ENCODE peak calls at places on chromosomes 3 and 15, in six cellular contexts. J, P, K, C, S and N are unnamed samples.

GRCh38 chr3:53705774-53706173 is 140.4 kb downstream of the CHDH start:
- DNase-seq in J (no peak), P (no peak), K (no peak), C (peak; percentile 14), S (no peak), N (no peak)

GRCh38 chr3:159252274-159252673 is 450.4 kb downstream of the MFSD1 start:
- DNase-seq in J (no peak), P (no peak), K (no peak), C (no peak), S (no peak), N (peak; percentile 42)

GRCh38 chr3:177463863-177464262 is 266.6 kb upstream of the TBL1XR1 start:
- DNase-seq in J (peak; percentile 84), P (peak; percentile 79), K (no peak), C (no peak), S (no peak), N (peak; percentile 67)

GRCh38 chr3:137163241-137163916 is 205.6 kb downstream of the IL20RB start:
- DNase-seq in J (peak; percentile 73), P (no peak), K (peak; percentile 43), C (peak; percentile 39), S (no peak), N (peak; percentile 1)

GRCh38 chr15:89665449-89666146 is 10.3 kb upstream of the KIF7 start:
- DNase-seq in J (peak; percentile 64), P (peak; percentile 59), K (peak; percentile 56), C (peak; percentile 64), S (no peak), N (peak; percentile 75)

GRCh38 chr15:29278436-29279099 is 8.9 kb upstream of the NSMCE3 start:
- DNase-seq in J (no peak), P (peak; percentile 94), K (no peak), C (no peak), S (no peak), N (peak; percentile 72)

GRCh38 chr3:166660962-166661361 is 719.1 kb downstream of the ZBBX start:
- DNase-seq in J (no peak), P (no peak), K (no peak), C (no peak), S (no peak), N (no peak)

GRCh38 chr3:119604878-119605277 is 7.2 kb downstream of the PLA1A start:
- DNase-seq in J (no peak), P (peak; percentile 52), K (no peak), C (no peak), S (no peak), N (no peak)

GRCh38 chr15:40787344-40787841 is 17.6 kb downstream of the C15orf62 start:
- DNase-seq in J (peak; percentile 93), P (peak; percentile 62), K (no peak), C (peak; percentile 89), S (peak; percentile 64), N (peak; percentile 42)

GRCh38 chr3:128426128-128426921 is 40.4 kb downstream of the DNAJB8 start:
- DNase-seq in J (peak; percentile 55), P (no peak), K (peak; percentile 60), C (peak; percentile 73), S (no peak), N (peak; percentile 21)

GRCh38 chr3:138935505-138935863 is 11.5 kb downstream of the FOXL2 start:
- DNase-seq in J (no peak), P (no peak), K (no peak), C (no peak), S (no peak), N (no peak)

GRCh38 chr3:154972951-154973350 is 107.2 kb upstream of the MME start:
- DNase-seq in J (no peak), P (peak; percentile 34), K (no peak), C (no peak), S (no peak), N (no peak)

GRCh38 chr3:126124896-126125295 is 41.0 kb upstream of the SLC41A3 start:
- DNase-seq in J (no peak), P (no peak), K (no peak), C (peak; percentile 17), S (no peak), N (no peak)

DNA sequence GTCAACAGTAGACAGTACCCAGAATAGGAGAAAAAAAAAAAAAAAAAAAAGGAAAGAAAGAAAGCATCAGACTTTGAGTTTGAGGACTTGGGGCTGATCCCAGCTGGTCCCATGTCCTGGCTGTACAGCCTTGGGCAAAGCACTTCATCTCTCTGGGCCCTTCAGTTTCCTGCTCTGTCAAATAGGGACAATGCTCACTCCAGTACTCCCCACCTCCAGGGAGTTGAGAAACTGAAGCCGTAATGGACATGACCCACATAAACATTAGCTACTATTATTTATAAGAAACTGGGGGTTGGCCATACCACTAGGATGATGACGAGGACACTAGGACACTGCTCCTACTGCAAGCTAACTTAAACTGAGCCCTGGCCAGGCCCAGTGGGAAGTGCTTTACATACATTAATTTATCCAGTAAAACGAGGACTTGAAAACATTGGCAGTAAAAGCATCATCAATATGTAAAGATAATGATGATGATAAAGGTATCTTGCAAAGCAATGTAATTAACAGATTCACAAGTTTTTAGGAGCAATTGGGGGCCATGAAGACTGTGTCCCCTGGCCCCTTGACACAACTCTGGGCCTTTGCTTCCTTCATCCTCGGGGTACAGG is 22.9 kb upstream of the SMAD6 start:
- DNase-seq in J (peak; percentile 79), P (peak; percentile 57), K (no peak), C (no peak), S (no peak), N (peak; percentile 88)
- H2BK5ac ChIP-seq in J (peak overlapping the region; percentile 99), P (peak overlapping the region; percentile 73), K (peak overlapping the region; percentile 14), C (no peak overlapping the region), S (no peak overlapping the region), N (no peak overlapping the region)

DNA sequence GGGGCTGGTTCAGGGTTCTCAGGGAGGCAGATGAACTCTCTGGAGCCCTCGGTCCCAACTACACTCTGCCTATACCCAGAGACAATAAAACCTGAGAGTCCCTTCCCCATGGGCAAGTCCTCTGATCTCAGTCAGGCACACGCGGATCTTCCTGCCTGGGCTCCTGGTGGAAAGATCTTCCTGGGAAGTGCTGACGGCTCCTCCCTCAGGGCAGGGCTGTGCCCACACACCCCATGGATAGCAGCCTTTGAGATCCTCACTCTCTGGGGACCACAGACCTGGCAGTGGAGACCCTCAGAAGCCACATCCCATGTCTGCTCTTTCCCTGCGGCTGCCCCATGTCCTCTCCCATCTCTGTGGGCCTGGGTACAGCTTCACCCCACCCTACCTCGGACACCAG is 10.4 kb downstream of the SH2D7 start:
- DNase-seq in J (no peak), P (no peak), K (no peak), C (no peak), S (no peak), N (no peak)
- H2BK5ac ChIP-seq in J (no peak overlapping the region), P (no peak overlapping the region), K (peak overlapping the region; percentile 77), C (no peak overlapping the region), S (no peak overlapping the region), N (no peak overlapping the region)

GRCh38 chr3:37695138-37695537 is 166.5 kb upstream of the CTDSPL start:
- DNase-seq in J (no peak), P (no peak), K (no peak), C (no peak), S (no peak), N (no peak)
- H2BK5ac ChIP-seq in J (no peak overlapping the region), P (no peak overlapping the region), K (no peak overlapping the region), C (no peak overlapping the region), S (no peak overlapping the region), N (no peak overlapping the region)

DNA sequence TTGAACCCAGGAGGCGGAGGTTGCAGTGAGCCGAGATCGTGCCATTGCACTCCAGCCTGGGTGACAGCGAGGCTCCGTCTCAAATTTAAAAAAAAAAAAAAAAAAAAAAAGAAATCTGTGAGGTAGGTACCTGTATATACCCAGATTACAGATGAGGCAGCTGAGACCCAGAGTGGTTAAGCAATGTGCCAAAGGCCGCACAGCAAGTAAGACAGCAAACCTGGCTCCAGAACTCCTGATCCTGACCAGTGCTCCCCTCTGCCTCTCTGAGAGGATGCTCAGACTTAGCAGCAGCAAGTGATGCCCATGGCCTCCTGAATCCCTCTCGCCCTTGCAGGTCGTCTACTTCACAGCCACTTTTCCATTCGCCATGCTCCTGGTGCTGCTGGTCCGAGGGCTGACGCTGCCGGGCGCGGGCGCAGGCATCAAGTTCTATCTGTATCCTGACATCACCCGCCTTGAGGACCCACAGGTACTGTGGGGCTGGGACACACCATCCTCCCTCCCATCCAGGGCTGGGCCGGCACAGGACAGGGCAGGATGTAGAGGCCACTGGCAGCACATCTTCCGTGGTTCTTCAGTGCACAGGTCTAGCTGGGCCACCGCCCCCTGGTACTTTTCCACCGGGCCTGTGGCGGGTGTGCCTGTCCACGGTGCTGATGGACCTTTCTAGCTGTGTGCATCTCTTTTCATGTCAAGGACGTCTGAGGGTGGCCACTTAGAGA is 63.9 kb downstream of the SLC6A6 start:
- DNase-seq in J (no peak), P (no peak), K (no peak), C (no peak), S (no peak), N (no peak)
- H2BK5ac ChIP-seq in J (no peak overlapping the region), P (no peak overlapping the region), K (no peak overlapping the region), C (no peak overlapping the region), S (no peak overlapping the region), N (no peak overlapping the region)